ENCODE peak calls at places on chromosomes 2 and 18, in six cellular contexts. One of them, this sample, is unnamed.

GRCh38 chr2:85611705-85612587 is at the start of gene C2orf68:
- DNase-seq in NCI-H2081: peak
- DNase-seq in progenitor cell of endocrine pancreas: peak
- DNase-seq in stimulated activated CD8-positive, alpha-beta memory T cell treated with anti-CD3 and anti-CD28 coated beads, Interleukin-4, amount 100 ng/mL, for 48 hours: peak
- DNase-seq in activated T-helper 1 cell treated with anti-CD3 and anti-CD28 coated beads, Interleukin-2, amount 50 U/mL, for 16 hours: peak
- DNase-seq in transverse colon: peak
- DNase-seq in this sample: peak

GRCh38 chr18:40624959-40625358 is 1330.1 kb upstream of the PIK3C3 start:
- DNase-seq in activated T-helper 1 cell treated with anti-CD3 and anti-CD28 coated beads, Interleukin-2, amount 50 U/mL, for 16 hours: no peak
- DNase-seq in transverse colon: no peak
- DNase-seq in NCI-H2081: no peak
- DNase-seq in progenitor cell of endocrine pancreas: no peak
- DNase-seq in stimulated activated CD8-positive, alpha-beta memory T cell treated with anti-CD3 and anti-CD28 coated beads, Interleukin-4, amount 100 ng/mL, for 48 hours: no peak
- DNase-seq in this sample: no peak

GRCh38 chr2:162177301-162177700 is 25.3 kb upstream of the GCG start:
- DNase-seq in progenitor cell of endocrine pancreas: no peak
- DNase-seq in transverse colon: no peak
- DNase-seq in stimulated activated CD8-positive, alpha-beta memory T cell treated with anti-CD3 and anti-CD28 coated beads, Interleukin-4, amount 100 ng/mL, for 48 hours: no peak
- DNase-seq in NCI-H2081: no peak
- DNase-seq in activated T-helper 1 cell treated with anti-CD3 and anti-CD28 coated beads, Interleukin-2, amount 50 U/mL, for 16 hours: no peak
- DNase-seq in this sample: no peak

GRCh38 chr2:25481381-25482310 is 139.9 kb upstream of the DNMT3A start:
- DNase-seq in stimulated activated CD8-positive, alpha-beta memory T cell treated with anti-CD3 and anti-CD28 coated beads, Interleukin-4, amount 100 ng/mL, for 48 hours: no peak
- DNase-seq in NCI-H2081: no peak
- DNase-seq in activated T-helper 1 cell treated with anti-CD3 and anti-CD28 coated beads, Interleukin-2, amount 50 U/mL, for 16 hours: no peak
- DNase-seq in transverse colon: no peak
- DNase-seq in progenitor cell of endocrine pancreas: no peak
- DNase-seq in this sample: no peak

GRCh38 chr18:68791801-68792200 is 6.1 kb upstream of the CCDC102B start:
- DNase-seq in NCI-H2081: no peak
- DNase-seq in activated T-helper 1 cell treated with anti-CD3 and anti-CD28 coated beads, Interleukin-2, amount 50 U/mL, for 16 hours: no peak
- DNase-seq in progenitor cell of endocrine pancreas: no peak
- DNase-seq in stimulated activated CD8-positive, alpha-beta memory T cell treated with anti-CD3 and anti-CD28 coated beads, Interleukin-4, amount 100 ng/mL, for 48 hours: no peak
- DNase-seq in transverse colon: no peak
- DNase-seq in this sample: no peak

GRCh38 chr2:112643488-112643887 is 2.3 kb upstream of the SLC20A1 start:
- DNase-seq in transverse colon: no peak
- DNase-seq in progenitor cell of endocrine pancreas: no peak
- DNase-seq in NCI-H2081: no peak
- DNase-seq in stimulated activated CD8-positive, alpha-beta memory T cell treated with anti-CD3 and anti-CD28 coated beads, Interleukin-4, amount 100 ng/mL, for 48 hours: no peak
- DNase-seq in activated T-helper 1 cell treated with anti-CD3 and anti-CD28 coated beads, Interleukin-2, amount 50 U/mL, for 16 hours: no peak
- DNase-seq in this sample: no peak

GRCh38 chr2:64522843-64523428 is 1.2 kb upstream of the AFTPH start:
- DNase-seq in activated T-helper 1 cell treated with anti-CD3 and anti-CD28 coated beads, Interleukin-2, amount 50 U/mL, for 16 hours: peak
- DNase-seq in transverse colon: peak
- DNase-seq in progenitor cell of endocrine pancreas: peak
- DNase-seq in stimulated activated CD8-positive, alpha-beta memory T cell treated with anti-CD3 and anti-CD28 coated beads, Interleukin-4, amount 100 ng/mL, for 48 hours: peak
- DNase-seq in NCI-H2081: peak
- DNase-seq in this sample: peak

GRCh38 chr2:121036226-121036692 is 248.7 kb downstream of the TFCP2L1 start:
- DNase-seq in NCI-H2081: peak
- DNase-seq in transverse colon: no peak
- DNase-seq in stimulated activated CD8-positive, alpha-beta memory T cell treated with anti-CD3 and anti-CD28 coated beads, Interleukin-4, amount 100 ng/mL, for 48 hours: no peak
- DNase-seq in progenitor cell of endocrine pancreas: no peak
- DNase-seq in activated T-helper 1 cell treated with anti-CD3 and anti-CD28 coated beads, Interleukin-2, amount 50 U/mL, for 16 hours: no peak
- DNase-seq in this sample: peak

GRCh38 chr18:36594621-36595020 is 234.2 kb downstream of the TPGS2 start:
- DNase-seq in activated T-helper 1 cell treated with anti-CD3 and anti-CD28 coated beads, Interleukin-2, amount 50 U/mL, for 16 hours: no peak
- DNase-seq in stimulated activated CD8-positive, alpha-beta memory T cell treated with anti-CD3 and anti-CD28 coated beads, Interleukin-4, amount 100 ng/mL, for 48 hours: no peak
- DNase-seq in NCI-H2081: no peak
- DNase-seq in progenitor cell of endocrine pancreas: no peak
- DNase-seq in transverse colon: no peak
- DNase-seq in this sample: no peak

GRCh38 chr2:144201868-144202468 is 318.0 kb downstream of the ZEB2 start:
- DNase-seq in progenitor cell of endocrine pancreas: no peak
- DNase-seq in stimulated activated CD8-positive, alpha-beta memory T cell treated with anti-CD3 and anti-CD28 coated beads, Interleukin-4, amount 100 ng/mL, for 48 hours: no peak
- DNase-seq in activated T-helper 1 cell treated with anti-CD3 and anti-CD28 coated beads, Interleukin-2, amount 50 U/mL, for 16 hours: no peak
- DNase-seq in NCI-H2081: no peak
- DNase-seq in transverse colon: no peak
- DNase-seq in this sample: no peak

GRCh38 chr2:28359222-28360065 is 33.2 kb upstream of the FOSL2 start:
- DNase-seq in transverse colon: peak
- DNase-seq in NCI-H2081: no peak
- DNase-seq in stimulated activated CD8-positive, alpha-beta memory T cell treated with anti-CD3 and anti-CD28 coated beads, Interleukin-4, amount 100 ng/mL, for 48 hours: peak
- DNase-seq in activated T-helper 1 cell treated with anti-CD3 and anti-CD28 coated beads, Interleukin-2, amount 50 U/mL, for 16 hours: peak
- DNase-seq in progenitor cell of endocrine pancreas: no peak
- DNase-seq in this sample: no peak

This sample was measured in prostate gland.